ENCODE peak calls at places on chromosome 15, in seven cellular contexts. F is K562, P is HepG2, Y is H1, I is SK-N-SH, O is HCT116, Z is GM12878. M is an unnamed sample.

GRCh38 chr15:75342221-75342620 is 4.6 kb upstream of the NEIL1 start:
- DNase-seq in F (no peak), P (no peak), Y (no peak), I (no peak), O (no peak), Z (no peak), M (no peak)

GRCh38 chr15:91472316-91472756 is 372.3 kb downstream of the SV2B start:
- DNase-seq in F (no peak), P (no peak), Y (no peak), I (no peak), O (no peak), Z (no peak), M (no peak)

GRCh38 chr15:35271371-35272043 is 186.4 kb upstream of the NANOGP8 start:
- DNase-seq in F (no peak), P (no peak), Y (no peak), I (no peak), O (no peak), Z (no peak), M (no peak)

GRCh38 chr15:69160976-69161877 is 792 bp downstream of the GLCE start:
- DNase-seq in F (peak; percentile 21), P (peak; percentile 30), Y (peak; percentile 59), I (peak; percentile 66), O (peak; percentile 16), Z (no peak), M (peak; percentile 20)

GRCh38 chr15:99100245-99101173 is 4.4 kb upstream of the SYNM start:
- DNase-seq in F (peak; percentile 69), P (peak; percentile 62), Y (peak; percentile 93), I (peak; percentile 90), O (peak; percentile 36), Z (no peak), M (peak; percentile 76)

GRCh38 chr15:86915811-86916331 is 836.2 kb downstream of the AGBL1 start:
- DNase-seq in F (peak; percentile 11), P (peak; percentile 31), Y (no peak), I (peak; percentile 65), O (no peak), Z (no peak), M (peak; percentile 78)

GRCh38 chr15:49135893-49136292 is 19.5 kb downstream of the COPS2 start:
- DNase-seq in F (no peak), P (no peak), Y (no peak), I (no peak), O (no peak), Z (no peak), M (no peak)

GRCh38 chr15:65305776-65306175 is 1.3 kb downstream of the RNU5B-1 start:
- DNase-seq in F (no peak), P (no peak), Y (no peak), I (no peak), O (no peak), Z (no peak), M (no peak)

GRCh38 chr15:90660195-90660995 is 56.8 kb upstream of the BLM start:
- DNase-seq in F (peak; percentile 76), P (no peak), Y (no peak), I (no peak), O (no peak), Z (peak; percentile 86), M (peak; percentile 12)

GRCh38 chr15:100050877-100051786 is 290.6 kb downstream of the ADAMTS17 start:
- DNase-seq in F (no peak), P (no peak), Y (no peak), I (no peak), O (no peak), Z (no peak), M (no peak)

GRCh38 chr15:36008719-36009118 is 462.8 kb upstream of the DPH6 start:
- DNase-seq in F (no peak), P (no peak), Y (no peak), I (no peak), O (no peak), Z (no peak), M (no peak)

GRCh38 chr15:35622641-35623340 is 76.8 kb upstream of the DPH6 start:
- DNase-seq in F (no peak), P (no peak), Y (no peak), I (no peak), O (no peak), Z (no peak), M (no peak)

GRCh38 chr15:71139264-71139663 is 24.0 kb downstream of the THSD4 start:
- DNase-seq in F (no peak), P (no peak), Y (no peak), I (no peak), O (no peak), Z (no peak), M (no peak)

GRCh38 chr15:71143373-71144310 is 28.4 kb downstream of the THSD4 start:
- DNase-seq in F (no peak), P (peak; percentile 38), Y (no peak), I (no peak), O (no peak), Z (no peak), M (no peak)

GRCh38 chr15:71145648-71146047 is 30.4 kb downstream of the THSD4 start:
- DNase-seq in F (no peak), P (no peak), Y (no peak), I (no peak), O (no peak), Z (no peak), M (no peak)

GRCh38 chr15:71141572-71141971 is 26.3 kb downstream of the THSD4 start:
- DNase-seq in F (no peak), P (no peak), Y (no peak), I (no peak), O (no peak), Z (no peak), M (no peak)

GRCh38 chr15:71142780-71143179 is 27.5 kb downstream of the THSD4 start:
- DNase-seq in F (no peak), P (no peak), Y (no peak), I (no peak), O (no peak), Z (no peak), M (no peak)
- TF ChIP-seq JUND in F (no peak), P (no peak), Y (no peak), I (no peak), O (no peak), Z (no peak), M (no peak)

GRCh38 chr15:101070024-101070423 is 150.9 kb downstream of the LRRK1 start:
- DNase-seq in F (no peak), P (no peak), Y (no peak), I (no peak), O (no peak), Z (no peak), M (no peak)

GRCh38 chr15:101071651-101072050 is 152.5 kb downstream of the LRRK1 start:
- DNase-seq in F (no peak), P (no peak), Y (no peak), I (no peak), O (no peak), Z (no peak), M (no peak)

GRCh38 chr15:101068523-101068960 is 149.4 kb downstream of the LRRK1 start:
- DNase-seq in F (no peak), P (no peak), Y (no peak), I (no peak), O (no peak), Z (no peak), M (no peak)

GRCh38 chr15:101068961-101069734 is 150.0 kb downstream of the LRRK1 start:
- DNase-seq in F (no peak), P (peak; percentile 87), Y (peak; percentile 85), I (no peak), O (no peak), Z (no peak), M (no peak)

DNA sequence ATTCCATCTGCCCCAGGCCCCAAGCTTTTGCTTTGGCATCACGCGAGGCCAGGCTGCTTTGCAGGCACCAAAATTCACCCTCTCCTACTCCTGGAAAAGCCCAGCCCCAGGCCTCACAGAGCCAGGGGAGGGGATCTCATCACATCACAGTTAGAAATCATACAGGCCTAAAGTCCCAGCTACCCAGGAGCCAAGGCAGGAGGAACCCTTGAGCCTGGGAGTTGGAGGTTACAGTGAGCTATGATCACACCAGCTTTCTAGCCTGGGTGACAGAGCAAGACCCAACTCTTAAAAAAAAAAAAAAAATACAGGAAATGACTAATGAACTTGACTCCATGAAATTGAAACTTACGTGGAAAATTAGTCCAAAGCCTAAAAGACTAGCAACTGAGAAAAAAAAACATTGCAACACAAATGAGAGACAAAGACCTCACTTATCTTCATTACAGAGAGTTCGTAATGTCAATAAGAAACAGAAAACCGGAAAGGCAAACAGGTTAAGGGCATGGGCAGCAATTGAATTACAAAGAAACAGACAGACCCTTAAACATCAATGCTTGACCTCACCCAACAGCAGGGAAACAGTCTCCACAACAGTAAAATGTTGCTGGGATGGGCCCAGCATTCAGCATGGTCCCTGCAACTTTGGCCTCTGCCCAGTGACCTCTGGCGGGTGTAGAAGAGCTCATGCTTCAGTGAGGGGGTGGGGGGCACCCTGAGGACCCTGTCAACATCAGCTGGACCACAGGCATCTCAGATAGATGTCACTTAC is 151.5 kb downstream of the LRRK1 start:
- DNase-seq in F (no peak), P (peak; percentile 99), Y (no peak), I (no peak), O (no peak), Z (no peak), M (no peak)
- TF ChIP-seq JUND in F (no peak), P (peak; percentile 64), Y (no peak), I (no peak), O (no peak), Z (no peak), M (no peak)

GRCh38 chr15:83365370-83365938 is 81.0 kb upstream of the BNC1 start:
- DNase-seq in F (no peak), P (no peak), Y (peak; percentile 76), I (peak; percentile 55), O (peak; percentile 16), Z (no peak), M (no peak)
- TF ChIP-seq JUND in F (no peak), P (no peak), Y (no peak), I (no peak), O (no peak), Z (no peak), M (no peak)

GRCh38 chr15:60065951-60066350 is 61.8 kb downstream of the FOXB1 start:
- DNase-seq in F (no peak), P (no peak), Y (peak; percentile 22), I (no peak), O (no peak), Z (no peak), M (no peak)

GRCh38 chr15:60074181-60074885 is 70.2 kb downstream of the FOXB1 start:
- DNase-seq in F (no peak), P (no peak), Y (no peak), I (no peak), O (no peak), Z (no peak), M (no peak)

GRCh38 chr15:60073441-60073840 is 69.3 kb downstream of the FOXB1 start:
- DNase-seq in F (no peak), P (no peak), Y (no peak), I (no peak), O (no peak), Z (no peak), M (no peak)

GRCh38 chr15:60076055-60076454 is 71.9 kb downstream of the FOXB1 start:
- DNase-seq in F (no peak), P (no peak), Y (no peak), I (no peak), O (no peak), Z (no peak), M (no peak)

DNA sequence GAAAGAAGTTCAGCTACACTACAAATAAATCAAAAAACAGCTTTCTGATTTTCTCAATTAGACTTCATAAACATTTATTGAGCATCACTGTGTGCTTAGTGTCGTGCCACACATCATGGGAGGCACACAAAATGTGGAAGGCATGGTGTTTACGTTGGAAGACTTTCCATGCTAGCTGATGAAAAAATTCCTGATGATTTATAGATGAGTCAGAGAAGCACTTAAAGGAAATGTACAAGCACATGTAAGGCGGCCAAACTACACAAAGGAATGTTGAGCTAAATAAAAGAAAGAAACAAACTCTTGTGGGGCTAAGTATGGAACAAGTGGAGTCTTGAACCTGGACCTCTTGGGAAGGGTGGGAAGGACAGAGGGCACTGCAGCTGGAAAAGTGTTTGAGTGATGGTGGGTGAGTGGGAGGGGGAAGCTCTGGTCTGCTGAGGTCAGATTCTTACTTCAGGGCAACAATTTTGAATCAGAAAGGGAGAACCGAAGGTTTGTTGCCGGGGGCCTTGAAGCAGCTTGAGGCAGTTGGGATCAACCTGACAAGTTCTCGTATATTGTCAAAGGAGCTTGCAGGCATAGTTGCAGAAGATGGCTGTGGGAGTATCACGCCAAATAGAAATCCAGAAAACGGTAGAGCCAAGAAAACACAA is 66.9 kb downstream of the FOXB1 start:
- DNase-seq in F (no peak), P (no peak), Y (no peak), I (no peak), O (no peak), Z (no peak), M (no peak)
- TF ChIP-seq JUND in F (no peak), P (no peak), Y (no peak), I (peak; percentile 23), O (no peak), Z (no peak), M (no peak)

M was measured in T47D.